ENCODE peak calls at places on chromosomes 2 and 18, in five cellular contexts. One of them, this sample, is unnamed.

GRCh38 chr18:74196220-74197119 is 48.1 kb downstream of the TIMM21 start:
- DNase-seq in astrocyte: peak; percentile 36
- DNase-seq in AG09309: no peak
- DNase-seq in fibroblast of the aortic adventitia: peak; percentile 80
- DNase-seq in HTR-8/SVneo: peak; percentile 64
- DNase-seq in this sample: peak; percentile 68

GRCh38 chr2:25567406-25567805 is 106.0 kb downstream of the DTNB start:
- DNase-seq in astrocyte: peak; percentile 38
- DNase-seq in HTR-8/SVneo: peak; percentile 40
- DNase-seq in fibroblast of the aortic adventitia: peak; percentile 83
- DNase-seq in AG09309: peak; percentile 37
- DNase-seq in this sample: no peak

GRCh38 chr2:108593547-108594098 is 59.4 kb downstream of the LIMS1 start:
- DNase-seq in fibroblast of the aortic adventitia: peak; percentile 94
- DNase-seq in astrocyte: peak; percentile 97
- DNase-seq in HTR-8/SVneo: no peak
- DNase-seq in AG09309: peak; percentile 83
- DNase-seq in this sample: no peak

GRCh38 chr2:167052825-167053224 is 164.5 kb downstream of the XIRP2 start:
- DNase-seq in HTR-8/SVneo: no peak
- DNase-seq in fibroblast of the aortic adventitia: peak; percentile 8
- DNase-seq in AG09309: no peak
- DNase-seq in astrocyte: peak; percentile 59
- DNase-seq in this sample: no peak

GRCh38 chr18:11407900-11408299 is 201.5 kb upstream of the SLC35G4 start:
- DNase-seq in HTR-8/SVneo: peak; percentile 29
- DNase-seq in fibroblast of the aortic adventitia: peak; percentile 46
- DNase-seq in AG09309: no peak
- DNase-seq in astrocyte: peak; percentile 18
- DNase-seq in this sample: no peak

GRCh38 chr2:99571609-99572344 is 82.0 kb upstream of the REV1 start:
- DNase-seq in AG09309: peak; percentile 46
- DNase-seq in astrocyte: peak; percentile 38
- DNase-seq in HTR-8/SVneo: no peak
- DNase-seq in fibroblast of the aortic adventitia: no peak
- DNase-seq in this sample: no peak

GRCh38 chr18:21703241-21703820 is 1.2 kb downstream of the ABHD3 start:
- DNase-seq in fibroblast of the aortic adventitia: no peak
- DNase-seq in AG09309: no peak
- DNase-seq in HTR-8/SVneo: peak; percentile 10
- DNase-seq in astrocyte: no peak
- DNase-seq in this sample: no peak

GRCh38 chr2:228652366-228652765 is 470.9 kb upstream of the SPHKAP start:
- DNase-seq in HTR-8/SVneo: no peak
- DNase-seq in astrocyte: peak; percentile 43
- DNase-seq in AG09309: no peak
- DNase-seq in fibroblast of the aortic adventitia: peak; percentile 50
- DNase-seq in this sample: no peak

GRCh38 chr2:18066894-18067293 is 188.4 kb downstream of the KCNS3 start:
- DNase-seq in fibroblast of the aortic adventitia: no peak
- DNase-seq in AG09309: no peak
- DNase-seq in HTR-8/SVneo: no peak
- DNase-seq in astrocyte: no peak
- DNase-seq in this sample: no peak

GRCh38 chr2:72824224-72824842 is 1.5 kb downstream of the EXOC6B start:
- DNase-seq in fibroblast of the aortic adventitia: peak; percentile 69
- DNase-seq in AG09309: peak; percentile 27
- DNase-seq in HTR-8/SVneo: peak; percentile 35
- DNase-seq in astrocyte: peak; percentile 60
- DNase-seq in this sample: no peak

GRCh38 chr2:19747310-19748072 is 154.3 kb downstream of the TTC32 start:
- DNase-seq in astrocyte: peak; percentile 52
- DNase-seq in HTR-8/SVneo: no peak
- DNase-seq in AG09309: no peak
- DNase-seq in fibroblast of the aortic adventitia: peak; percentile 46
- DNase-seq in this sample: no peak

GRCh38 chr2:171522057-171522803 is at the start of gene CYBRD1:
- DNase-seq in fibroblast of the aortic adventitia: peak; percentile 93
- DNase-seq in HTR-8/SVneo: peak; percentile 61
- DNase-seq in astrocyte: peak; percentile 71
- DNase-seq in AG09309: peak; percentile 59
- DNase-seq in this sample: peak; percentile 91

GRCh38 chr2:239688098-239688497 is 287.3 kb upstream of the HDAC4 start:
- DNase-seq in fibroblast of the aortic adventitia: no peak
- DNase-seq in astrocyte: no peak
- DNase-seq in HTR-8/SVneo: no peak
- DNase-seq in AG09309: no peak
- DNase-seq in this sample: no peak

GRCh38 chr2:70035344-70035844 is 51.9 kb upstream of the PCBP1 start:
- DNase-seq in fibroblast of the aortic adventitia: peak; percentile 15
- DNase-seq in HTR-8/SVneo: no peak
- DNase-seq in AG09309: no peak
- DNase-seq in astrocyte: peak; percentile 61
- DNase-seq in this sample: no peak

GRCh38 chr2:30026091-30027055 is 105.0 kb upstream of the ALK start:
- DNase-seq in HTR-8/SVneo: peak; percentile 74
- DNase-seq in astrocyte: peak; percentile 51
- DNase-seq in AG09309: peak; percentile 8
- DNase-seq in fibroblast of the aortic adventitia: peak; percentile 29
- DNase-seq in this sample: peak; percentile 100

GRCh38 chr2:72271276-72271614 is 123.6 kb upstream of the CYP26B1 start:
- DNase-seq in HTR-8/SVneo: no peak
- DNase-seq in astrocyte: no peak
- DNase-seq in AG09309: no peak
- DNase-seq in fibroblast of the aortic adventitia: no peak
- DNase-seq in this sample: no peak

GRCh38 chr2:19132967-19133366 is 225.5 kb downstream of the OSR1 start:
- DNase-seq in fibroblast of the aortic adventitia: no peak
- DNase-seq in astrocyte: no peak
- DNase-seq in HTR-8/SVneo: no peak
- DNase-seq in AG09309: no peak
- DNase-seq in this sample: no peak

GRCh38 chr18:7945882-7946281 is 378.8 kb downstream of the PTPRM start:
- DNase-seq in astrocyte: peak; percentile 92
- DNase-seq in fibroblast of the aortic adventitia: peak; percentile 87
- DNase-seq in AG09309: peak; percentile 73
- DNase-seq in HTR-8/SVneo: peak; percentile 58
- DNase-seq in this sample: peak; percentile 41

This sample was measured in SJCRH30.